ENCODE peak calls at places on chromosomes 5 and 9, in four cellular contexts. A is mucosa of descending colon, M is K562, V is body of pancreas. H is an unnamed sample.
A peak's percentile ranks its signal among the peaks of the same experiment; 100 is the strongest.

GRCh38 chr5:175558801-175559480 is 80.6 kb downstream of the SFXN1 start:
- DNase-seq in V (no peak), M (no peak), A (no peak), H (no peak)

GRCh38 chr5:3197699-3198098 is 397.9 kb upstream of the IRX1 start:
- DNase-seq in A (no peak), V (no peak), M (no peak), H (no peak)

GRCh38 chr9:133560311-133560710 is 25.8 kb downstream of the ADAMTSL2 start:
- DNase-seq in M (no peak), A (no peak), V (peak; percentile 56), H (no peak)

GRCh38 chr5:157855404-157855994 is 3.4 kb downstream of the CLINT1 start:
- DNase-seq in V (peak; percentile 64), M (peak; percentile 31), A (no peak), H (no peak)

GRCh38 chr9:136665111-136665703 is 2.5 kb downstream of the EGFL7 start:
- DNase-seq in M (no peak), V (peak; percentile 48), A (peak; percentile 45), H (no peak)

GRCh38 chr9:136539427-136540412 is 6.1 kb downstream of the NOTCH1 start:
- DNase-seq in V (peak; percentile 86), A (peak; percentile 94), M (peak; percentile 78), H (peak; percentile 99)

GRCh38 chr5:113171520-113171919 is 194.9 kb downstream of the DCP2 start:
- DNase-seq in M (no peak), V (no peak), A (no peak), H (no peak)

GRCh38 chr5:66757834-66758396 is 161.7 kb downstream of the MAST4 start:
- DNase-seq in V (no peak), A (no peak), M (no peak), H (no peak)

GRCh38 chr5:91384671-91385430 is 1.7 kb upstream of the ARRDC3 start:
- DNase-seq in A (no peak), M (peak; percentile 77), V (peak; percentile 63), H (no peak)

GRCh38 chr5:167967494-167968180 is 323.8 kb upstream of the WWC1 start:
- DNase-seq in V (no peak), A (no peak), M (no peak), H (no peak)

GRCh38 chr9:82961504-82962125 is 101.3 kb downstream of the RASEF start:
- DNase-seq in M (peak; percentile 53), V (peak; percentile 93), A (peak; percentile 72), H (no peak)

GRCh38 chr5:138353550-138353893 is 1.0 kb downstream of the KDM3B start:
- DNase-seq in V (no peak), M (no peak), A (no peak), H (no peak)

GRCh38 chr5:140106101-140106500 is 7.8 kb upstream of the PURA start:
- DNase-seq in V (no peak), A (no peak), M (no peak), H (no peak)

GRCh38 chr5:110267714-110268113 is 458.8 kb downstream of the TMEM232 start:
- DNase-seq in A (no peak), M (no peak), V (no peak), H (no peak)

GRCh38 chr5:72231989-72232703 is 87.9 kb downstream of the MRPS27 start:
- DNase-seq in V (no peak), M (no peak), A (no peak), H (no peak)

GRCh38 chr5:111016801-111017200 is 54.7 kb upstream of the TSLP start:
- DNase-seq in A (no peak), M (no peak), V (no peak), H (no peak)

GRCh38 chr9:88529496-88529895 is 5.5 kb upstream of the NXNL2 start:
- DNase-seq in M (no peak), V (no peak), A (no peak), H (no peak)

GRCh38 chr9:14271078-14271673 is 42.8 kb downstream of the NFIB start:
- DNase-seq in M (no peak), A (peak; percentile 44), V (peak; percentile 62), H (no peak)

GRCh38 chr9:27572918-27573698 is at the start of gene C9orf72:
- DNase-seq in V (peak; percentile 84), A (peak; percentile 93), M (peak; percentile 72), H (peak; percentile 86)

GRCh38 chr5:172834570-172835245 is 657 bp downstream of the ERGIC1 start:
- DNase-seq in A (peak; percentile 62), V (peak; percentile 43), M (no peak), H (no peak)
- TF ChIP-seq CTCF in A (no peak), V (no peak), M (no peak), H (no peak)

GRCh38 chr9:116585204-116585603 is 101.9 kb upstream of the TRIM32 start:
- DNase-seq in V (no peak), M (no peak), A (no peak), H (no peak)

GRCh38 chr9:116587919-116588318 is 99.2 kb upstream of the TRIM32 start:
- DNase-seq in V (no peak), M (no peak), A (no peak), H (no peak)

GRCh38 chr9:116592926-116593325 is 94.2 kb upstream of the TRIM32 start:
- DNase-seq in A (no peak), V (no peak), M (no peak), H (no peak)

GRCh38 chr9:116585896-116586295 is 101.2 kb upstream of the TRIM32 start:
- DNase-seq in V (no peak), M (no peak), A (no peak), H (no peak)

DNA sequence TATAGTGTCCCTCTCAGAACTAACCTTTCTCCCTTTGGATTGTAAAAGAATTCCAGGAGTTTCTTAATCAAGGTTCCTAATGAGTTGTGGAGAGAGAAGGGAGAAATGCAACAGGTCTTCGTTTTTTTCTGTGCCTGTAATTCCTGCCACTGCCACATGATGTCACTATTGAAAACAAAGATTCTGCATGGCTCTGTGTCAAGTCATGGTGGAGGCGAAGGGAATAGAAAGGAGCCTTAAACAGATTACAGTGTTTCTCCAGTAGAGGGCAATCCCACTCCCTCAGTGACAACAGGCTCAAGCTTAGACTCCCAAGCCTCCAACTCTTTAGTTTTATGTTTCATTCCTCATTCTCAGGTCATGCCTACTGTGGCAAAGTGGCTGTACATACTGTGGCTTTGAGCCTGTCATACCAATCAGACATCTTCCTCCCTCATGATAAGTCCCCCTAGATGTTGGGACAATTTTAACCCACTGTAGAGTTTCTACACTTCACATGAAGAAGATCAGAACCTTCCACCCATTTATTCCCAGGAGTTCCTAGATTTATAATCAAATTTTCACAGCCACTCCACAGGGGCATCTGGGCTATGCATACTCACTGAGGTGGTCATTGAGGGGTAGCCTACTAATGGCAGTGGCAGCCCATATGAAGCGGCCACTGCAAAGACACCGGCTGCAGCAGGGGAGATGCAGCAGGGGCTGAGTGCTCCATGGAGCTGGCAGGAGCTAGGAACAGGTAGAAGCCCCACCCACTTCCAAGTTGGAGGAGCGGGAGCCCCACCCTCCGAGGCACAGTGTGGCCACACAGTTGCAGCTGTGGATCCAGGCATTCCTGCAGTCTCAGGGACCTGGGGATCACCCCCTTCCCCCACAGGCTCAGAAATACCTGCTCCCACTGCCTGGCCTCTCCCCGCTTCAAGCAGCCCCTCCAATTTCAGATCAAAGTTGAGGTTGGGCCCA is 97.4 kb upstream of the TRIM32 start:
- DNase-seq in M (peak; percentile 72), V (peak; percentile 22), A (no peak), H (no peak)
- TF ChIP-seq CTCF in M (peak; percentile 95), V (peak; percentile 30), A (peak; percentile 40), H (peak; percentile 61)

DNA sequence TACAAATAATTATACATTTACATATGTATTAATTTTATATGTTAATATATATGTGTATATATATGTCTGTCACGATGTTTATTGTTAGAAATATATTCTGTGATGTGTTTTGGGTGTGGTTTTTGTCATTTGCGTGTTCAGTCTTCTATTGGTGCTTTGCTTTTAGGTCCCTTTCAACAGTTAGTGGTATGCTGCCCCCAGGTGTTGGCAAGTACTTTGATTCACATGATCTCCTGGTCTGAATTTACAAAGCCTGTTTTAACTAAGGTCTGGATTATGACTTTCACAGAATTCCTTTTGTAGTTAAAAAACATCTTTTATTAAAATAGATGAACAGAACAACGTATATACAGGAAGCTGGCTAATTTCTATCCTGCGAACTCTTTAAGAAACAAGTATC is 271.5 kb downstream of the CCDC171 start:
- DNase-seq in M (no peak), V (no peak), A (no peak), H (no peak)
- TF ChIP-seq CTCF in M (no peak), V (no peak), A (no peak), H (no peak)

GRCh38 chr9:121610638-121610953 is 40.8 kb upstream of the DAB2IP start:
- DNase-seq in M (no peak), V (no peak), A (no peak), H (no peak)
- TF ChIP-seq CTCF in M (peak; percentile 4), V (no peak), A (no peak), H (no peak)

DNA sequence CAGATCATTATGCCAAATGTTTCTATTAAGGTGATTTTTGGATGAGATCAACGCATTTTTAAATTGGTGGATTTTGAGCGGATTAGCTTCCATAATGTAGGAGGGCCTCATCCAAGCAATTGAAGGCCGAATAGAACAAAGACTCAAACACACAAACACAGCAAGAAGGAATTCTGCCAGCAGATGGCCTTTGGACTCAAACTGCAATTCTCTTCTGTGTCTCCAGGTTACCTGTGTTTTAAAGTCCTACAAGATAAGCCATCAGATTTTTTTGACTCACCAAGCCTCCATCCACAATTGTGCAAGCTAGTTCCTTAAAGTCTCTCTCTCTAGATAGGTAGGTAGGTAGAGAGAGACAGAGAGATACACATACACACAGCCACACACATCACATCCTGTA is 25.5 kb downstream of the CDH6 start:
- DNase-seq in V (no peak), A (no peak), M (no peak), H (no peak)
- TF ChIP-seq CTCF in V (no peak), A (no peak), M (no peak), H (no peak)

DNA sequence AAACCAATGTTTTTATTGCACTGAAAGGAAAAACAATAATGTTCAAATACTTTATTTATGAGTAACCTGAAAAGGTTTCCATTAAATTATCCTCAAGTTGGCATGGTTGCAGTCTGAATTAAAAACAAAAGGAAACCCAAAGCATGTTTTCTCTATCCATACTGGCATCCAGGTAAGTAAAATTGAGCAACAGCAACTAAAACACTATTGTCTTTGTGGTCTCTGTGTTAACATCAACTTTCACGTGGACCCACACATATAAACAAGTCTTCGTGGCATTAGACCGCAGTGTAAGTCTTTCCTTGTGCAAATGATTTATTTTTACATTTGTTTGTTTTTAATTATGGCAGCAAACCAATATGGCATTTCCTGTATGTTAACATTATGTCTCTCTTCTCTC is 757.6 kb downstream of the SEMA5A start:
- DNase-seq in M (no peak), A (no peak), V (no peak), H (no peak)
- TF ChIP-seq CTCF in M (no peak), A (no peak), V (no peak), H (no peak)

H was measured in CD14-positive monocyte.